ENCODE peak calls at places on chromosomes 11 and 22, in nine cellular contexts. One of them, this sample, is unnamed.
A peak's percentile ranks its signal among the peaks of the same experiment; 100 is the strongest.

GRCh38 chr11:115275045-115275444 is 229.2 kb downstream of the CADM1 start:
- DNase-seq in lower lobe of right lung: no peak
- DNase-seq in OCI-LY7: no peak
- DNase-seq in brain microvascular endothelial cell: no peak
- DNase-seq in PC-9: no peak
- DNase-seq in A549: no peak
- DNase-seq in GM10248: no peak
- DNase-seq in fibroblast of lung: no peak
- DNase-seq in H1: no peak
- DNase-seq in this sample: no peak

GRCh38 chr11:74138572-74138971 is 32.2 kb downstream of the C2CD3 start:
- DNase-seq in lower lobe of right lung: no peak
- DNase-seq in OCI-LY7: no peak
- DNase-seq in brain microvascular endothelial cell: peak; percentile 94
- DNase-seq in PC-9: peak; percentile 99
- DNase-seq in A549: peak; percentile 74
- DNase-seq in GM10248: no peak
- DNase-seq in fibroblast of lung: peak; percentile 99
- DNase-seq in H1: no peak
- DNase-seq in this sample: no peak

GRCh38 chr11:65773784-65774411 is 6.9 kb downstream of the AP5B1 start:
- DNase-seq in lower lobe of right lung: no peak
- DNase-seq in OCI-LY7: peak; percentile 38
- DNase-seq in brain microvascular endothelial cell: no peak
- DNase-seq in PC-9: no peak
- DNase-seq in A549: no peak
- DNase-seq in GM10248: peak; percentile 10
- DNase-seq in fibroblast of lung: no peak
- DNase-seq in H1: no peak
- DNase-seq in this sample: no peak

GRCh38 chr11:14413307-14414072 is 54.5 kb upstream of the RRAS2 start:
- DNase-seq in lower lobe of right lung: no peak
- DNase-seq in OCI-LY7: no peak
- DNase-seq in brain microvascular endothelial cell: peak; percentile 51
- DNase-seq in PC-9: no peak
- DNase-seq in A549: no peak
- DNase-seq in GM10248: no peak
- DNase-seq in fibroblast of lung: peak; percentile 93
- DNase-seq in H1: peak; percentile 70
- DNase-seq in this sample: no peak

GRCh38 chr11:103988595-103988969 is 47.9 kb upstream of the DDI1 start:
- DNase-seq in lower lobe of right lung: no peak
- DNase-seq in OCI-LY7: no peak
- DNase-seq in brain microvascular endothelial cell: peak; percentile 60
- DNase-seq in PC-9: peak; percentile 67
- DNase-seq in A549: no peak
- DNase-seq in GM10248: no peak
- DNase-seq in fibroblast of lung: peak; percentile 81
- DNase-seq in H1: no peak
- DNase-seq in this sample: no peak

GRCh38 chr11:114891911-114892310 is 213.6 kb downstream of the NXPE2 start:
- DNase-seq in lower lobe of right lung: no peak
- DNase-seq in OCI-LY7: no peak
- DNase-seq in brain microvascular endothelial cell: no peak
- DNase-seq in PC-9: no peak
- DNase-seq in A549: no peak
- DNase-seq in GM10248: no peak
- DNase-seq in fibroblast of lung: no peak
- DNase-seq in H1: no peak
- DNase-seq in this sample: no peak

GRCh38 chr22:41939981-41940852 is 6.7 kb downstream of the CENPM start:
- DNase-seq in lower lobe of right lung: peak; percentile 66
- DNase-seq in OCI-LY7: peak; percentile 93
- DNase-seq in brain microvascular endothelial cell: no peak
- DNase-seq in PC-9: peak; percentile 45
- DNase-seq in A549: no peak
- DNase-seq in GM10248: peak; percentile 84
- DNase-seq in fibroblast of lung: no peak
- DNase-seq in H1: no peak
- DNase-seq in this sample: no peak

GRCh38 chr11:78420255-78420764 is 2.7 kb upstream of the GAB2 start:
- DNase-seq in lower lobe of right lung: peak; percentile 70
- DNase-seq in OCI-LY7: peak; percentile 35
- DNase-seq in brain microvascular endothelial cell: peak; percentile 96
- DNase-seq in PC-9: peak; percentile 72
- DNase-seq in A549: peak; percentile 64
- DNase-seq in GM10248: no peak
- DNase-seq in fibroblast of lung: peak; percentile 89
- DNase-seq in H1: peak; percentile 76
- DNase-seq in this sample: peak; percentile 29

GRCh38 chr11:43467958-43468357 is 109.2 kb downstream of the TTC17 start:
- DNase-seq in lower lobe of right lung: no peak
- DNase-seq in OCI-LY7: no peak
- DNase-seq in brain microvascular endothelial cell: no peak
- DNase-seq in PC-9: no peak
- DNase-seq in A549: no peak
- DNase-seq in GM10248: no peak
- DNase-seq in fibroblast of lung: no peak
- DNase-seq in H1: no peak
- DNase-seq in this sample: no peak

GRCh38 chr22:26197427-26197826 is 28.2 kb downstream of the SEZ6L start:
- DNase-seq in lower lobe of right lung: no peak
- DNase-seq in OCI-LY7: no peak
- DNase-seq in brain microvascular endothelial cell: no peak
- DNase-seq in PC-9: no peak
- DNase-seq in A549: no peak
- DNase-seq in GM10248: no peak
- DNase-seq in fibroblast of lung: no peak
- DNase-seq in H1: no peak
- DNase-seq in this sample: no peak

GRCh38 chr11:2271077-2271326 is 614 bp upstream of the ASCL2 start:
- DNase-seq in lower lobe of right lung: peak; percentile 82
- DNase-seq in OCI-LY7: no peak
- DNase-seq in brain microvascular endothelial cell: no peak
- DNase-seq in PC-9: no peak
- DNase-seq in A549: no peak
- DNase-seq in GM10248: no peak
- DNase-seq in fibroblast of lung: no peak
- DNase-seq in H1: peak; percentile 58
- DNase-seq in this sample: no peak

GRCh38 chr22:20441631-20442484 is 4.2 kb upstream of the SCARF2 start:
- DNase-seq in lower lobe of right lung: peak; percentile 30
- DNase-seq in OCI-LY7: no peak
- DNase-seq in brain microvascular endothelial cell: no peak
- DNase-seq in PC-9: no peak
- DNase-seq in A549: no peak
- DNase-seq in GM10248: no peak
- DNase-seq in fibroblast of lung: no peak
- DNase-seq in H1: no peak
- DNase-seq in this sample: no peak

GRCh38 chr11:67033661-67034166 is 10.8 kb downstream of the SYT12 start:
- DNase-seq in lower lobe of right lung: no peak
- DNase-seq in OCI-LY7: no peak
- DNase-seq in brain microvascular endothelial cell: peak; percentile 94
- DNase-seq in PC-9: peak; percentile 59
- DNase-seq in A549: no peak
- DNase-seq in GM10248: no peak
- DNase-seq in fibroblast of lung: peak; percentile 99
- DNase-seq in H1: no peak
- DNase-seq in this sample: no peak

GRCh38 chr22:49532831-49533802 is 294.6 kb downstream of the BRD1 start:
- DNase-seq in lower lobe of right lung: no peak
- DNase-seq in OCI-LY7: no peak
- DNase-seq in brain microvascular endothelial cell: no peak
- DNase-seq in PC-9: no peak
- DNase-seq in A549: no peak
- DNase-seq in GM10248: no peak
- DNase-seq in fibroblast of lung: no peak
- DNase-seq in H1: no peak
- DNase-seq in this sample: no peak

GRCh38 chr11:94650756-94651155 is 83.6 kb downstream of the PIWIL4 start:
- DNase-seq in lower lobe of right lung: peak; percentile 49
- DNase-seq in OCI-LY7: no peak
- DNase-seq in brain microvascular endothelial cell: peak; percentile 34
- DNase-seq in PC-9: no peak
- DNase-seq in A549: no peak
- DNase-seq in GM10248: no peak
- DNase-seq in fibroblast of lung: no peak
- DNase-seq in H1: no peak
- DNase-seq in this sample: no peak

GRCh38 chr11:8640305-8640932 is 42.0 kb downstream of the TRIM66 start:
- DNase-seq in lower lobe of right lung: no peak
- DNase-seq in OCI-LY7: no peak
- DNase-seq in brain microvascular endothelial cell: no peak
- DNase-seq in PC-9: no peak
- DNase-seq in A549: no peak
- DNase-seq in GM10248: no peak
- DNase-seq in fibroblast of lung: no peak
- DNase-seq in H1: peak; percentile 74
- DNase-seq in this sample: no peak

GRCh38 chr11:46737699-46738098 is 18.7 kb downstream of the F2 start:
- DNase-seq in lower lobe of right lung: no peak
- DNase-seq in OCI-LY7: no peak
- DNase-seq in brain microvascular endothelial cell: no peak
- DNase-seq in PC-9: no peak
- DNase-seq in A549: no peak
- DNase-seq in GM10248: no peak
- DNase-seq in fibroblast of lung: no peak
- DNase-seq in H1: no peak
- DNase-seq in this sample: no peak

GRCh38 chr22:20569059-20570058 is 61.9 kb downstream of the MED15 start:
- DNase-seq in lower lobe of right lung: peak; percentile 90
- DNase-seq in OCI-LY7: no peak
- DNase-seq in brain microvascular endothelial cell: peak; percentile 97
- DNase-seq in PC-9: peak; percentile 96
- DNase-seq in A549: peak; percentile 87
- DNase-seq in GM10248: no peak
- DNase-seq in fibroblast of lung: peak; percentile 99
- DNase-seq in H1: no peak
- DNase-seq in this sample: no peak

GRCh38 chr11:11451501-11452005 is 98.5 kb upstream of the CSNK2A3 start:
- DNase-seq in lower lobe of right lung: no peak
- DNase-seq in OCI-LY7: no peak
- DNase-seq in brain microvascular endothelial cell: no peak
- DNase-seq in PC-9: no peak
- DNase-seq in A549: peak; percentile 53
- DNase-seq in GM10248: peak; percentile 71
- DNase-seq in fibroblast of lung: no peak
- DNase-seq in H1: no peak
- DNase-seq in this sample: no peak
- TF ChIP-seq CTCF in lower lobe of right lung: no peak
- TF ChIP-seq CTCF in OCI-LY7: no peak
- TF ChIP-seq CTCF in brain microvascular endothelial cell: no peak
- TF ChIP-seq CTCF in PC-9: no peak
- TF ChIP-seq CTCF in A549: no peak
- TF ChIP-seq CTCF in GM10248: no peak
- TF ChIP-seq CTCF in fibroblast of lung: no peak
- TF ChIP-seq CTCF in H1: no peak
- TF ChIP-seq CTCF in this sample: no peak

GRCh38 chr11:35292290-35292689 is 127.1 kb downstream of the SLC1A2 start:
- DNase-seq in lower lobe of right lung: no peak
- DNase-seq in OCI-LY7: no peak
- DNase-seq in brain microvascular endothelial cell: no peak
- DNase-seq in PC-9: no peak
- DNase-seq in A549: no peak
- DNase-seq in GM10248: no peak
- DNase-seq in fibroblast of lung: no peak
- DNase-seq in H1: no peak
- DNase-seq in this sample: no peak

GRCh38 chr11:35293699-35294098 is 125.7 kb downstream of the SLC1A2 start:
- DNase-seq in lower lobe of right lung: no peak
- DNase-seq in OCI-LY7: no peak
- DNase-seq in brain microvascular endothelial cell: no peak
- DNase-seq in PC-9: no peak
- DNase-seq in A549: no peak
- DNase-seq in GM10248: no peak
- DNase-seq in fibroblast of lung: no peak
- DNase-seq in H1: no peak
- DNase-seq in this sample: no peak

GRCh38 chr11:35295751-35296150 is 123.6 kb downstream of the SLC1A2 start:
- DNase-seq in lower lobe of right lung: no peak
- DNase-seq in OCI-LY7: no peak
- DNase-seq in brain microvascular endothelial cell: no peak
- DNase-seq in PC-9: peak; percentile 95
- DNase-seq in A549: no peak
- DNase-seq in GM10248: no peak
- DNase-seq in fibroblast of lung: no peak
- DNase-seq in H1: no peak
- DNase-seq in this sample: no peak

GRCh38 chr11:35290876-35291275 is 128.5 kb downstream of the SLC1A2 start:
- DNase-seq in lower lobe of right lung: no peak
- DNase-seq in OCI-LY7: no peak
- DNase-seq in brain microvascular endothelial cell: no peak
- DNase-seq in PC-9: peak; percentile 77
- DNase-seq in A549: no peak
- DNase-seq in GM10248: no peak
- DNase-seq in fibroblast of lung: no peak
- DNase-seq in H1: no peak
- DNase-seq in this sample: no peak

GRCh38 chr11:35293034-35293433 is 126.3 kb downstream of the SLC1A2 start:
- DNase-seq in lower lobe of right lung: no peak
- DNase-seq in OCI-LY7: no peak
- DNase-seq in brain microvascular endothelial cell: no peak
- DNase-seq in PC-9: no peak
- DNase-seq in A549: no peak
- DNase-seq in GM10248: no peak
- DNase-seq in fibroblast of lung: no peak
- DNase-seq in H1: no peak
- DNase-seq in this sample: no peak
- TF ChIP-seq CTCF in lower lobe of right lung: no peak
- TF ChIP-seq CTCF in OCI-LY7: no peak
- TF ChIP-seq CTCF in brain microvascular endothelial cell: no peak
- TF ChIP-seq CTCF in PC-9: no peak
- TF ChIP-seq CTCF in A549: no peak
- TF ChIP-seq CTCF in GM10248: no peak
- TF ChIP-seq CTCF in fibroblast of lung: no peak
- TF ChIP-seq CTCF in H1: no peak
- TF ChIP-seq CTCF in this sample: no peak

GRCh38 chr11:109697140-109697843 is 275.3 kb downstream of the C11orf87 start:
- DNase-seq in lower lobe of right lung: no peak
- DNase-seq in OCI-LY7: peak; percentile 47
- DNase-seq in brain microvascular endothelial cell: peak; percentile 55
- DNase-seq in PC-9: no peak
- DNase-seq in A549: peak; percentile 0
- DNase-seq in GM10248: peak; percentile 23
- DNase-seq in fibroblast of lung: peak; percentile 51
- DNase-seq in H1: peak; percentile 47
- DNase-seq in this sample: no peak
- TF ChIP-seq CTCF in lower lobe of right lung: peak; percentile 61
- TF ChIP-seq CTCF in OCI-LY7: peak; percentile 88
- TF ChIP-seq CTCF in brain microvascular endothelial cell: peak; percentile 83
- TF ChIP-seq CTCF in PC-9: peak; percentile 93
- TF ChIP-seq CTCF in A549: peak; percentile 20
- TF ChIP-seq CTCF in GM10248: peak; percentile 49
- TF ChIP-seq CTCF in fibroblast of lung: peak; percentile 74
- TF ChIP-seq CTCF in H1: no peak
- TF ChIP-seq CTCF in this sample: peak; percentile 66

DNA sequence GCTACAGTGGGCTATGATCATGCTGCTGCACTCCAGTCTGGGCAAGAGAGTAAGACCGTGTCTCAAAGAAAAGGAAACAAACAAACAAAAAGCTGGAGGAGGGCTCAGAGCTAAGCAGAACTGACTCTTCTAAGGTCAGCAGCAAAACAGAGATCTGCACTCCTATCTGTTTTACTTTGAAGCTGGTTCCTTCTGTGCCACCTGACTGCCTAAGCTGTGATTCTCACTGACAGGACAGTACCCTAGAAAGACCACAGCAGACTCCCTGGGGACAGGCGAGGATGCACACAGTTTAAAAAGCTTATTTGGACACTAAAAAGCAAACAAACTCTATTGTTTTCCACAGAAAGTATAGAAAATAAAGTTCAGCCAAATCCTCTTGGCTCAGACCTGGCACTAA is 30.5 kb downstream of the NEFH start:
- DNase-seq in lower lobe of right lung: no peak
- DNase-seq in OCI-LY7: peak; percentile 6
- DNase-seq in brain microvascular endothelial cell: no peak
- DNase-seq in PC-9: no peak
- DNase-seq in A549: no peak
- DNase-seq in GM10248: no peak
- DNase-seq in fibroblast of lung: no peak
- DNase-seq in H1: no peak
- DNase-seq in this sample: no peak
- TF ChIP-seq CTCF in lower lobe of right lung: no peak
- TF ChIP-seq CTCF in OCI-LY7: no peak
- TF ChIP-seq CTCF in brain microvascular endothelial cell: no peak
- TF ChIP-seq CTCF in PC-9: no peak
- TF ChIP-seq CTCF in A549: no peak
- TF ChIP-seq CTCF in GM10248: no peak
- TF ChIP-seq CTCF in fibroblast of lung: no peak
- TF ChIP-seq CTCF in H1: no peak
- TF ChIP-seq CTCF in this sample: no peak